ENCODE peak calls at places on chromosomes 7 and 10, in five cellular contexts. W is brain microvascular endothelial cell, X is mucosa of descending colon, Z is GM23248, U is cardiac fibroblast. O is an unnamed sample.

GRCh38 chr7:116897661-116898060 is 35.3 kb downstream of the CAPZA2 start:
- DNase-seq in W (no peak), X (no peak), Z (no peak), U (no peak), O (no peak)

GRCh38 chr7:158366916-158367633 is 220.5 kb downstream of the PTPRN2 start:
- DNase-seq in W (no peak), X (no peak), Z (no peak), U (no peak), O (no peak)

GRCh38 chr7:155489862-155490696 is 32.1 kb downstream of the EN2 start:
- DNase-seq in W (no peak), X (peak; percentile 48), Z (peak; percentile 62), U (peak; percentile 3), O (no peak)

GRCh38 chr10:17200885-17201164 is 647 bp downstream of the TRDMT1 start:
- DNase-seq in W (peak; percentile 37), X (peak; percentile 62), Z (peak; percentile 79), U (peak; percentile 61), O (peak; percentile 53)

GRCh38 chr7:8389898-8390642 is 43.3 kb upstream of the NXPH1 start:
- DNase-seq in W (no peak), X (no peak), Z (peak; percentile 10), U (no peak), O (no peak)

GRCh38 chr10:132129431-132129830 is 57.3 kb upstream of the DPYSL4 start:
- DNase-seq in W (no peak), X (no peak), Z (no peak), U (no peak), O (no peak)

GRCh38 chr10:31937371-31937770 is 8.7 kb upstream of the ARHGAP12 start:
- DNase-seq in W (no peak), X (peak; percentile 13), Z (peak; percentile 46), U (no peak), O (no peak)

GRCh38 chr7:24508301-24508700 is 65.0 kb upstream of the PALS2 start:
- DNase-seq in W (no peak), X (no peak), Z (no peak), U (no peak), O (no peak)

GRCh38 chr7:18575989-18576572 is 80.5 kb downstream of the HDAC9 start:
- DNase-seq in W (no peak), X (no peak), Z (no peak), U (no peak), O (no peak)

GRCh38 chr7:16587785-16588184 is 57.8 kb downstream of the ANKMY2 start:
- DNase-seq in W (no peak), X (no peak), Z (no peak), U (no peak), O (no peak)

GRCh38 chr7:80210400-80210799 is 75.8 kb downstream of the GNAI1 start:
- DNase-seq in W (no peak), X (no peak), Z (no peak), U (no peak), O (peak; percentile 41)

GRCh38 chr10:46229144-46229563 is 57.6 kb upstream of the ANTXRL start:
- DNase-seq in W (no peak), X (peak; percentile 30), Z (peak; percentile 38), U (peak; percentile 6), O (no peak)

GRCh38 chr7:18786196-18786727 is 290.7 kb downstream of the HDAC9 start:
- DNase-seq in W (no peak), X (no peak), Z (no peak), U (no peak), O (no peak)

GRCh38 chr10:59079386-59080226 is 96.8 kb upstream of the PHYHIPL start:
- DNase-seq in W (peak; percentile 48), X (no peak), Z (peak; percentile 65), U (peak; percentile 71), O (peak; percentile 74)

GRCh38 chr7:135976312-135977019 is 693 bp downstream of the MTPN start:
- DNase-seq in W (no peak), X (peak; percentile 51), Z (peak; percentile 46), U (no peak), O (no peak)

GRCh38 chr10:85433248-85433647 is 933.3 kb downstream of the GRID1 start:
- DNase-seq in W (no peak), X (no peak), Z (no peak), U (no peak), O (no peak)

GRCh38 chr7:100122067-100122466 is 2.6 kb downstream of the CNPY4 start:
- DNase-seq in W (no peak), X (no peak), Z (no peak), U (no peak), O (no peak)

GRCh38 chr7:100120518-100121085 is 1.2 kb downstream of the CNPY4 start:
- DNase-seq in W (no peak), X (no peak), Z (no peak), U (no peak), O (no peak)

GRCh38 chr7:100119075-100119700 is at the start of the genes CNPY4 and TAF6:
- DNase-seq in W (peak; percentile 92), X (peak; percentile 94), Z (peak; percentile 97), U (peak; percentile 97), O (peak; percentile 97)

GRCh38 chr7:100118388-100119074 is 627 bp downstream of the TAF6 start:
- DNase-seq in W (no peak), X (no peak), Z (no peak), U (no peak), O (no peak)

GRCh38 chr7:100119701-100120517 is 475 bp downstream of the CNPY4 start:
- DNase-seq in W (peak; percentile 55), X (peak; percentile 62), Z (peak; percentile 83), U (peak; percentile 67), O (peak; percentile 64)
- H3K4me3 ChIP-seq in W (peak overlapping the region; percentile 91), X (peak overlapping the region; percentile 54), Z (peak overlapping the region; percentile 88), U (peak overlapping the region; percentile 85), O (peak overlapping the region; percentile 97)

DNA sequence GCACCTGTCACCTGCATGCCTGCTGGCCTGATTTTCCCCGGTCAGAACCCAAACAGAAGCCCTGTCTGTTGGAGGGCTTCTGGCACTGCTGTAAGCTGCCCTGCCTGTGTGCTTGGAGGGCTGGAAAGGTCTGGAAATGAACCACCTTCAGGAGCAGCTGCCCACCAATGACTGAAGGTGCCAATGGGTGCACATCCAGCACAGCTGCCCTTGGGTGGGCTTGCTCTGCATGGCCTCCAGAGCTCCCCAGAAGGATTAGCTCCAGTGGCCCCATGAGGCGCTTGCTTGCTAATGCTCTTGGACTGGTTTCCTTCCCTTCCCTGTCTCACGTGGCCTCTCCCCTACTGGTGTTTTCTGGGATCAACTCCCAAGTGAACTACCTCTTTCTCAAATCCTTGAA is 43.2 kb downstream of the WDFY4 start:
- DNase-seq in W (no peak), X (no peak), Z (no peak), U (no peak), O (no peak)
- H3K4me3 ChIP-seq in W (no peak overlapping the region), X (no peak overlapping the region), Z (no peak overlapping the region), U (no peak overlapping the region), O (no peak overlapping the region)

GRCh38 chr7:137635132-137635531 is 211.6 kb downstream of the DGKI start:
- DNase-seq in W (no peak), X (no peak), Z (no peak), U (no peak), O (no peak)

GRCh38 chr7:137634356-137634755 is 212.4 kb downstream of the DGKI start:
- DNase-seq in W (no peak), X (no peak), Z (no peak), U (no peak), O (no peak)

GRCh38 chr7:137636376-137636775 is 210.4 kb downstream of the DGKI start:
- DNase-seq in W (no peak), X (no peak), Z (peak; percentile 34), U (no peak), O (no peak)

GRCh38 chr7:137635874-137636273 is 210.9 kb downstream of the DGKI start:
- DNase-seq in W (no peak), X (no peak), Z (no peak), U (no peak), O (no peak)

GRCh38 chr7:137633133-137633532 is 213.6 kb downstream of the DGKI start:
- DNase-seq in W (no peak), X (no peak), Z (peak; percentile 14), U (peak; percentile 68), O (no peak)
- H3K4me3 ChIP-seq in W (no peak overlapping the region), X (no peak overlapping the region), Z (no peak overlapping the region), U (no peak overlapping the region), O (no peak overlapping the region)

GRCh38 chr10:71911296-71911954 is 52.8 kb upstream of the CHST3 start:
- DNase-seq in W (no peak), X (no peak), Z (peak; percentile 24), U (peak; percentile 68), O (peak; percentile 61)

GRCh38 chr10:71908998-71909397 is 55.2 kb upstream of the CHST3 start:
- DNase-seq in W (no peak), X (no peak), Z (no peak), U (no peak), O (no peak)

GRCh38 chr10:71916827-71917226 is 47.4 kb upstream of the CHST3 start:
- DNase-seq in W (no peak), X (no peak), Z (no peak), U (no peak), O (no peak)

GRCh38 chr10:71909399-71910083 is 54.7 kb upstream of the CHST3 start:
- DNase-seq in W (no peak), X (no peak), Z (no peak), U (no peak), O (no peak)

GRCh38 chr10:71912431-71912830 is 51.8 kb upstream of the CHST3 start:
- DNase-seq in W (no peak), X (no peak), Z (peak; percentile 51), U (no peak), O (no peak)
- H3K4me3 ChIP-seq in W (no peak overlapping the region), X (no peak overlapping the region), Z (no peak overlapping the region), U (no peak overlapping the region), O (no peak overlapping the region)

DNA sequence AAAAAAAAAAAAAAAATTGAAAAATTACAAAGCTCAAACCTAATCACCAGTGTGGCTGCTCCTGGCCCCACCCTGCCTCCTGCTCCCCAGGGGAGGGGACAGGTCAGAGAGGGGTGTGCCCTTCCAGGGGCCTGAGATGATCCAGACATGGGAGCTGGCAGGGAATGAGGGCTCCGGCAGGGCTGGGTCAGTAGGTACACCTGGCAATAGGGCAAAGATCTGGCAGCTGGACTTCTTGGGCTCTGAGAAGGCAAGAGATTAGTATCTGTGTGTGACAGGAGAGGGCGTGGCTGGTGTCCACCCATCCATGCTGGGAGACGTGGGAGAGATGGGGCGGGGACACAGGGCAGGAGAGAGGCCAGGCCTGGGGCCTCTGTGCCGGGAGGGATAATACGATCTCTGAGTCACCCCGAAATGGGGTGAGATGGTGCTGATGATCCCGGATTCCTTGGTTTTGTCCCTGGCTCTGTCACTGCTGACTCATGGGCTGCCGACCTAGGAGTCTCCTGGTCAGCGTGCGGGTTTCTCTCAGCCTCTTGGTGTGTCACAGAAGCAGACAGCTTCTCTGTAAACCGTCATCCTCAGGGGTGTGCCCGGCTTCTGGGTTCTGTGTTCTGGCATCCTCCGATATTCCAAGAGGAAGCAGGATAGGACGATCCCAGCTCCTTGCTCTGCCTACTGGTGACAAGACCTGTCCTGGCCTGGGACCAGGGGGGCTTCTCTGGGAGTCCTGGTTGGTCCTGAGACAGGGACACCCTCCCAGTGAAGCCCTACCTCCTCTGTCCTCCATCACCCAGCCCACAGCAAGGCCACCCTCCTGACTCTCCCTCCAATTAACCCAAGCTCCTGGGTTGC is 8.2 kb upstream of the CLDN4 start:
- DNase-seq in W (peak; percentile 92), X (peak; percentile 92), Z (peak; percentile 100), U (peak; percentile 71), O (peak; percentile 95)
- H3K4me3 ChIP-seq in W (no peak overlapping the region), X (no peak overlapping the region), Z (peak overlapping the region; percentile 20), U (no peak overlapping the region), O (no peak overlapping the region)

O was measured in fibroblast of villous mesenchyme.